ENCODE peak calls at places on chromosomes 5 and 9, in four cellular contexts. G is GM12878, O is HCT116, V is K562. R is an unnamed sample.

GRCh38 chr9:95080961-95081658 is 236.4 kb downstream of the FANCC start:
- DNase-seq in G (no peak), O (no peak), V (no peak), R (no peak)

GRCh38 chr9:34980181-34980761 is 9.3 kb upstream of the DNAJB5 start:
- DNase-seq in G (no peak), O (no peak), V (no peak), R (no peak)

GRCh38 chr5:77937015-77937908 is 161.1 kb upstream of the TBCA start:
- DNase-seq in G (peak), O (no peak), V (no peak), R (no peak)

GRCh38 chr5:134905246-134905996 is 490 bp downstream of the PCBD2 start:
- DNase-seq in G (peak), O (peak), V (no peak), R (no peak)

GRCh38 chr9:121736147-121736721 is 84.8 kb downstream of the DAB2IP start:
- DNase-seq in G (no peak), O (no peak), V (peak), R (peak)

GRCh38 chr5:177447611-177448243 is 1.1 kb downstream of the PRR7 start:
- DNase-seq in G (no peak), O (peak), V (peak), R (no peak)

GRCh38 chr9:35686222-35687203 is 3.2 kb downstream of the TPM2 start:
- DNase-seq in G (no peak), O (no peak), V (no peak), R (no peak)

GRCh38 chr5:84364043-84364442 is 20.6 kb downstream of the EDIL3 start:
- DNase-seq in G (no peak), O (no peak), V (no peak), R (no peak)

GRCh38 chr9:121812159-121812735 is 160.8 kb downstream of the DAB2IP start:
- DNase-seq in G (no peak), O (no peak), V (no peak), R (no peak)

GRCh38 chr9:79604149-79604548 is 32.4 kb downstream of the TLE4 start:
- DNase-seq in G (no peak), O (no peak), V (no peak), R (no peak)

GRCh38 chr5:102955463-102955862 is 164.5 kb downstream of the GIN1 start:
- DNase-seq in G (no peak), O (no peak), V (no peak), R (no peak)

GRCh38 chr5:1280177-1281037 is 14.5 kb downstream of the TERT start:
- DNase-seq in G (no peak), O (no peak), V (no peak), R (no peak)

GRCh38 chr5:485943-486491 is 38.2 kb downstream of the SLC9A3 start:
- DNase-seq in G (no peak), O (no peak), V (peak), R (no peak)

GRCh38 chr5:177314376-177315342 is 3.0 kb upstream of the MXD3 start:
- DNase-seq in G (no peak), O (no peak), V (no peak), R (no peak)

GRCh38 chr5:13503017-13503416 is 441.5 kb downstream of the DNAH5 start:
- DNase-seq in G (no peak), O (no peak), V (no peak), R (no peak)

DNA sequence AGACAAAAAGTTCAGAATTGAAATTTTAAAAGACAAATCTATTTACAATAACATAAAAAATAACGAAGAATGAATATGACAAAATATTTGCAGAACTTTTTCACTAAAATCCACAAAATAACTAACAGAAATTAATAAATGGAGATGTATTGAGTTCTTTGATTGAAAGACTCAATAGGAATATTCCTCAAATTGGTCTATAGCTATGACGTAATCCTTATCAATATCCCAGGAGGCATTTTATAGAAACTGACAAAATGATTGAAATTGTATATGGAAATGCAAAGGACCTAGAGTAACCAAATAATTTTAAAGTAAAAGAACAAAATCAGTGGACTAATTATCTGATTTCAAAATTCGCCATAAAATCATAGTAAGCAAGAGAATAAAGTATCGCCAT is 328.7 kb downstream of the MED10 start:
- DNase-seq in G (no peak), O (no peak), V (no peak), R (no peak)
- TF ChIP-seq EGR1 in G (no peak), O (no peak), V (no peak), R (no peak)

DNA sequence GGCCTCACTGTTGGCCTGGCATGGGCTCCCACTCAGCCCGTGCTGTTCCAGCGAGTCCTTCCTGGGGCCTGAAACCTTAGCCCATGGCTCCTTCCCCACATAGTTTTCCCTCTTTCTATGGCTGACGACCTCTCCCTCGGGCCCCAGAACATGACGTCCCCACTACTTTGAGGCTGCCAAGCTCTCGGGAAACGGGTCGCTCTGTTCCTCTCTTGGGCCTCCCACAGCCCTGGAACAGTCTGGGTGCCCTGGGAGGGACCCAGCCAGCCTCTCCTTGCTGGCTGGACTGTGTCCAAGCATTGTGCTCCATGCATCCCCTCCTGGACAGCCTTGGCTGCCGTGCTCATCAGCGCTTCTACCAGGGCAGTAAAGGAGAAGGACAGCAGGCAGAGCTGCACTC is 118.3 kb downstream of the SYK start:
- DNase-seq in G (no peak), O (no peak), V (no peak), R (no peak)
- TF ChIP-seq EGR1 in G (no peak), O (no peak), V (no peak), R (no peak)

GRCh38 chr5:126339215-126339805 is 83.9 kb upstream of the GRAMD2B start:
- DNase-seq in G (no peak), O (peak), V (peak), R (no peak)
- TF ChIP-seq EGR1 in G (no peak), O (no peak), V (no peak), R (no peak)

DNA sequence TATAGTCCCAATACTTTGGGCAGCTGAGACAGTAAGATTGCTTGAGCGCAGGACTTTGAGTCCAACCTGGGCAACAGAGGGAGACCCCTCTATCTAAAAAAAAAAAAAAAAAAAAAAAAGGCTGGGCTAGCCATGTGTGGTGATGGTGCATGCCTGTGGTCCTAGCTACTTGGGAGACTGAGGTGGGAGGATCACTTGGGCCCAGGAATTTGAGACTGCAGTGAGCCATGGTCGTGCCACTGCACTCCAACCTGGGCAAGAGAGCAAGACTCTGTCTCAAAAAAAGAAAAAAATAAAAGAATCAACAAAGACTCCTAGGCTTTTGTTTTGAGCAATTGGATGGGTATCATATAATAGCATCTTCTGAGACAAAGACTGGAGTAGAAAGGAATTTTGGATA is 481.7 kb upstream of the PAPPA start:
- DNase-seq in G (no peak), O (no peak), V (no peak), R (no peak)
- TF ChIP-seq EGR1 in G (no peak), O (no peak), V (no peak), R (no peak)

GRCh38 chr9:33510264-33511183 is 13.5 kb upstream of the ANKRD18B start:
- DNase-seq in G (no peak), O (no peak), V (peak), R (no peak)

GRCh38 chr9:33506626-33507370 is 17.3 kb upstream of the ANKRD18B start:
- DNase-seq in G (no peak), O (peak), V (no peak), R (no peak)
- TF ChIP-seq EGR1 in G (no peak), O (no peak), V (no peak), R (no peak)

DNA sequence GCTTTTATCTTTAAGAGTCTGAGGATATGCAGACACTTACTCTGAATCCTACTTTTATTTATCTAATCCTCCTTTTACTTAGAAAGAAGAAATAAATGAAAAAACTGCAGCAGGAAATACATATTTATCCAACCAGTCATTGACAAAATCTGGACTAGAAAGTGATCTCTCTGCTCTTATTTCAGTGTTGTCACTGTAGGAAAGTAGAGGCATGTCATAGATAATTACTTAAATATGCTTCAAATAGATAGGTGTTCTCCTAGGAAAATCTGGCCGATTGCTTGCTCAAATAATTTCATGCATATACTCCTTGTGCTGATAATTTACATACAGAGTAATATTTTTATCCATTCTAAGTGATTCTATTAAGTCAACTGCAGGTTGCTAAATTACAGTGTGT is 2001.9 kb upstream of the C9orf72 start:
- DNase-seq in G (no peak), O (no peak), V (no peak), R (no peak)
- TF ChIP-seq EGR1 in G (no peak), O (no peak), V (no peak), R (no peak)

DNA sequence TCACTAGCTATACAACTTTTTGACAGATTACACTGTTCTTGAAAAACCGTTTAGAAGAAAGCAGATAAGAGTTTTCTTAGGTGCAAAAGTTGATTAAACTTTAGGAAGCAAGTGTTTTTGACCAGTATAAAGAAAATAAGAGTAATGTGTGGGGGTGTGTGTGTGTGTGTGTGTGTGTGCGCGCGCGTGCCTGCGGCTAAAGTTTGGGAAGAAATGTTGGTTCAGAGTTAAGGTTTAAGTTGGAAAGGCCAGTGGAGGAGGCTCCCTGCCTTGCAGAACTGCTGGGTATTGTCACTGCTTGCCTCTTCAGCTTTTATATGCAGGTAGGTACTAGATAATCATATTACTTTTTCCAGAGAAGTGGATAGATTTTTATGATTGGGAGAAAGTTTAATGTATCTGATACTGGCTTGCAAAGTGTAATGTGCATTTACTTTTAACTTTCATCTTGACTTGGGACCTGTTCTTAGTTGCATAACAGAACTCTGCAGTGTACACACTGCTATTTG is 2.0 kb downstream of the PIK3R1 start:
- DNase-seq in G (no peak), O (no peak), V (no peak), R (no peak)
- TF ChIP-seq EGR1 in G (no peak), O (no peak), V (peak), R (no peak)

DNA sequence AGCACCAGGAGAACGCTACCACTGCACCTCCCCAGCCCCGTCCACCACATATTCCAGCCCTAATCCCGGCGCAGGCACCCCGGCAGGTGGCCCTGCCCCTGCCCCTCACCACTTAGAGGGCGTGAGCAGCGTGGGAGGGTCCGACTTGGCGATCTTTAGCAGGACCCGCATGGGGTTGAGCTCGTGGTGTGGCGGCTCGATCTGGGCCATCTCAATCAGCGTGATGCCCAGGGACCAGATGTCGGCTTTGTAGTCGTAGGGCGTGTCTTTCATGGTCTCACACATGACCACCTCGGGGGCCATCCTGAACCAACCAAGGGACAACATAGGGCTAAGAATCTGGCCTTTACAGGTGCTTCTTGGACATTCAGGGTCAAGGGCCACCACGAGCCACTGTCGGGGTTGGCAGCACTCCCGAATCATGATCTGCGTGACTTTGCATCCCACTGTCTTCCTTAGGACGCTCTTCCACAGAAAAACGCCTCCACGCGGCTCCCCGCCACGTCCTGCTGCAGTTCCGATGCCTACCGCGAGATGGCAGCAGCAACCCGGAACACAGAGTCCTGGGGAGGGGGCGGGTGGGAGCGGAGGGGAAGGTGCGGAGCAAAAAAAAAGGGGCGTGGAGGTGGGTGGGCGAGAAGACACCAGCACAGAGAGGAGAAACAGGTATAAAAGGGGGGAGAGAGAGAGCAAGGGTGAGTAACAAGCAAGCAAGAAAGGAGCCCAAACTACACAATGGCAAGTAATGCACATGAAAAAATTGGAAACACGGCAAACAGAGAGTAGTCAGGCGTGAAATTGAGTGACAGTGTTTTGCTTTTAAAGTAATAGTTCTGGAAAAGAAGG is 81.3 kb downstream of the STK10 start:
- DNase-seq in G (peak), O (no peak), V (peak), R (no peak)
- TF ChIP-seq EGR1 in G (peak), O (no peak), V (peak), R (peak)

GRCh38 chr5:117682416-117682815 is 1107.8 kb upstream of the SEMA6A start:
- DNase-seq in G (no peak), O (no peak), V (no peak), R (no peak)
- TF ChIP-seq EGR1 in G (no peak), O (no peak), V (no peak), R (no peak)

DNA sequence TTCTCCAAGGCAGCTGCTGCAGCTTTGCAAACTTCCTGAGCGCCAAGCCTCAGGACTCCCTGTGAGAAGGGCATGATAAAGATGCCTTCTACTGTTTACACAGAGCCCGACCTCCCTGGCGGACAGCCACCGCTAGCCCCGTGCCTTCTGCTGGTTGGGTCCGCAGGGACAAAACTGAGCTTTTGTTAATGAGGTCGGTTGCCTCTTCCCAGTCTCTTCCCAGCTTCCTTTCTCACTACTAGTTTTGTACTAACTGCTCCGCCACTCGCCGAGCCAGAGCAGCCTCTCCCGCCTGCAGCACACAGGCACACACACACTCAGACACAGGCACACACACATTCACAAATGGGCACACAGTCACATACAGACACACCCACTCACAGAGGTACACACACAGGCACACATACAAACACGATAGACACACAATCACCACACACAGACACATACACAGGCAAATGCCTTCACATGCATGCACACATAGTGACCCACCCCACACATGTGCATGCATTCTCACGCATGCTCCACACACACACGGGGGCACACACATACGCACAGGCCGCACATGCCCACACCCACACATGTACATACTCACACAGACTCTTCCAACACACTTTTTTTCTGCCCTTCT is at the start of gene FREM1:
- DNase-seq in G (no peak), O (no peak), V (no peak), R (no peak)
- TF ChIP-seq EGR1 in G (no peak), O (no peak), V (no peak), R (no peak)

R was measured in H1.